ENCODE peak calls at places on chromosome 18, in five cellular contexts. One of them, this sample, is unnamed. For H3K9me3, the result is how much of the 10 kb centered on the place peaks cover.

GRCh38 chr18:49755489-49755888 is 57.8 kb downstream of the ACAA2 start:
- DNase-seq in fibroblast of lung: no peak
- DNase-seq in adrenal gland: no peak
- DNase-seq in lower lobe of right lung: no peak
- DNase-seq in uterus: no peak
- DNase-seq in this sample: no peak

GRCh38 chr18:9825571-9826073 is 60.2 kb upstream of the TXNDC2 start:
- DNase-seq in fibroblast of lung: peak
- DNase-seq in adrenal gland: peak
- DNase-seq in lower lobe of right lung: no peak
- DNase-seq in uterus: no peak
- DNase-seq in this sample: no peak

GRCh38 chr18:70158992-70159717 is 46.3 kb downstream of the RTTN start:
- DNase-seq in fibroblast of lung: no peak
- DNase-seq in adrenal gland: no peak
- DNase-seq in lower lobe of right lung: no peak
- DNase-seq in uterus: no peak
- DNase-seq in this sample: no peak

GRCh38 chr18:33611525-33612135 is 33.6 kb downstream of the ASXL3 start:
- DNase-seq in fibroblast of lung: peak
- DNase-seq in adrenal gland: no peak
- DNase-seq in lower lobe of right lung: no peak
- DNase-seq in uterus: no peak
- DNase-seq in this sample: no peak

GRCh38 chr18:59660398-59660797 is 36.8 kb downstream of the CCBE1 start:
- DNase-seq in fibroblast of lung: peak
- DNase-seq in adrenal gland: no peak
- DNase-seq in lower lobe of right lung: no peak
- DNase-seq in uterus: no peak
- DNase-seq in this sample: no peak

GRCh38 chr18:46335551-46336059 is 231.4 kb downstream of the HAUS1 start:
- DNase-seq in fibroblast of lung: no peak
- DNase-seq in adrenal gland: no peak
- DNase-seq in lower lobe of right lung: no peak
- DNase-seq in uterus: no peak
- DNase-seq in this sample: no peak

GRCh38 chr18:1014951-1015627 is 110.4 kb downstream of the ADCYAP1 start:
- DNase-seq in fibroblast of lung: no peak
- DNase-seq in adrenal gland: no peak
- DNase-seq in lower lobe of right lung: no peak
- DNase-seq in uterus: no peak
- DNase-seq in this sample: no peak

GRCh38 chr18:74282359-74283254 is 9.2 kb downstream of the CYB5A start:
- DNase-seq in fibroblast of lung: no peak
- DNase-seq in adrenal gland: no peak
- DNase-seq in lower lobe of right lung: no peak
- DNase-seq in uterus: no peak
- DNase-seq in this sample: no peak

GRCh38 chr18:57802166-57802868 is 798 bp downstream of the ATP8B1 start:
- DNase-seq in fibroblast of lung: no peak
- DNase-seq in adrenal gland: no peak
- DNase-seq in lower lobe of right lung: no peak
- DNase-seq in uterus: no peak
- DNase-seq in this sample: no peak
- H3K4me3 ChIP-seq in fibroblast of lung: peak
- H3K4me3 ChIP-seq in adrenal gland: peak
- H3K4me3 ChIP-seq in lower lobe of right lung: peak
- H3K4me3 ChIP-seq in uterus: peak
- H3K4me3 ChIP-seq in this sample: peak

GRCh38 chr18:53319628-53320027 is 904.8 kb downstream of the MBD2 start:
- DNase-seq in fibroblast of lung: no peak
- DNase-seq in adrenal gland: no peak
- DNase-seq in lower lobe of right lung: no peak
- DNase-seq in uterus: no peak
- DNase-seq in this sample: no peak

GRCh38 chr18:53322163-53322562 is 902.3 kb downstream of the MBD2 start:
- DNase-seq in fibroblast of lung: no peak
- DNase-seq in adrenal gland: no peak
- DNase-seq in lower lobe of right lung: no peak
- DNase-seq in uterus: no peak
- DNase-seq in this sample: no peak

GRCh38 chr18:53324353-53324752 is 900.1 kb downstream of the MBD2 start:
- DNase-seq in fibroblast of lung: no peak
- DNase-seq in adrenal gland: no peak
- DNase-seq in lower lobe of right lung: no peak
- DNase-seq in uterus: no peak
- DNase-seq in this sample: no peak
- H3K9me3 ChIP-seq in fibroblast of lung: under half
- H3K9me3 ChIP-seq in adrenal gland: under half
- H3K9me3 ChIP-seq in lower lobe of right lung: under half
- H3K9me3 ChIP-seq in uterus: under half
- H3K9me3 ChIP-seq in this sample: under half

GRCh38 chr18:36298113-36298701 is 694 bp downstream of the FHOD3 start:
- DNase-seq in fibroblast of lung: no peak
- DNase-seq in adrenal gland: no peak
- DNase-seq in lower lobe of right lung: no peak
- DNase-seq in uterus: no peak
- DNase-seq in this sample: no peak

GRCh38 chr18:36295880-36296301 is 1.6 kb upstream of the FHOD3 start:
- DNase-seq in fibroblast of lung: no peak
- DNase-seq in adrenal gland: no peak
- DNase-seq in lower lobe of right lung: no peak
- DNase-seq in uterus: no peak
- DNase-seq in this sample: no peak

GRCh38 chr18:36297419-36298112 is at the start of gene FHOD3:
- DNase-seq in fibroblast of lung: peak
- DNase-seq in adrenal gland: peak
- DNase-seq in lower lobe of right lung: peak
- DNase-seq in uterus: peak
- DNase-seq in this sample: peak

GRCh38 chr18:36295214-36295613 is 2.3 kb upstream of the FHOD3 start:
- DNase-seq in fibroblast of lung: no peak
- DNase-seq in adrenal gland: no peak
- DNase-seq in lower lobe of right lung: no peak
- DNase-seq in uterus: no peak
- DNase-seq in this sample: no peak

DNA sequence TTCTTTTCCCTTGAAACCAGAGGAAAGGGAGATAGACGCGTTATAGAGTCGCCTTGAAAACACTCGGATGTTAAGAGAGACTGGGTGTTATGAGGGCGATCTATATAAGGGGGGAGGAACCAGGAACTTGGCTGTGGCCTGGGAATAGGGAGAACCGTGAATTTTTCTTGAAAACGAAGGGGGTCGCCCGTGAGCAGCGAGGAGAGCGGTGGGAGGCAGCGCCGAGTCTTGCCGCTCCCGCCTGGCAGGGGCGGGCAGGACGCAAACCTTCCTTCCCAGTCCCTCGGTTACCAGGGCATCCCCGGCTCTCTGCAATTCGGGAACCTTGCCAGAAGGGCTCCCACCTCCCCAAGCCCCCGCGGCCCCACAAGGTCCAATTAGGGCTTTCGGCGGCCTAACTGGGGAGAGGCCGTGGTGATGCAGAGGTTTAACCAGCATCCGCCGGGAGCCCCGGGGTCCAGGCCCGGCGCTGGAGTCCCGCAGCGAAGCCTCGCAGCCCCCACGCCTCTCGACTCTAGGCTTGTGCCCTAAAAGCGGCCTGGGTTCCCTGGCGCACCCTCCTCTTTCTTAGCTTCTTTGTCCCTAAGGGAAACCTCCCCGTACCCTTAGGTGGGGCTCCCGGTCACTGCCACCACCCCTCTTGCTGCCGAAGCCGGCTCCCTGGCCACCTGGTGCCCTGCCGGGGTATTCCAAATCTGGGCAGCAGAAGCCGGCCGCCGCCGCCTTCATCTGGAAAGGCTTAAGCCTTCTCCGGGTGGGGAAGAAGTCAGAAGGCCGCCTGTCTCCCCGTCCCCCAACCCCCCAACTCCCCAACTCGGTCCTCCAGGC is 708 bp upstream of the FHOD3 start:
- DNase-seq in fibroblast of lung: peak
- DNase-seq in adrenal gland: peak
- DNase-seq in lower lobe of right lung: peak
- DNase-seq in uterus: peak
- DNase-seq in this sample: peak
- TF ChIP-seq CTCF in fibroblast of lung: peak
- TF ChIP-seq CTCF in adrenal gland: peak
- TF ChIP-seq CTCF in lower lobe of right lung: no peak
- TF ChIP-seq CTCF in uterus: peak
- TF ChIP-seq CTCF in this sample: peak

GRCh38 chr18:12393998-12394397 is 13.7 kb upstream of the PRELID3A start:
- DNase-seq in fibroblast of lung: no peak
- DNase-seq in adrenal gland: no peak
- DNase-seq in lower lobe of right lung: no peak
- DNase-seq in uterus: no peak
- DNase-seq in this sample: no peak

GRCh38 chr18:12394428-12394827 is 13.3 kb upstream of the PRELID3A start:
- DNase-seq in fibroblast of lung: no peak
- DNase-seq in adrenal gland: no peak
- DNase-seq in lower lobe of right lung: no peak
- DNase-seq in uterus: no peak
- DNase-seq in this sample: no peak

GRCh38 chr18:12397254-12397653 is 10.5 kb upstream of the PRELID3A start:
- DNase-seq in fibroblast of lung: no peak
- DNase-seq in adrenal gland: no peak
- DNase-seq in lower lobe of right lung: no peak
- DNase-seq in uterus: no peak
- DNase-seq in this sample: no peak

GRCh38 chr18:12391487-12392136 is 14.6 kb upstream of the AFG3L2 start:
- DNase-seq in fibroblast of lung: peak
- DNase-seq in adrenal gland: peak
- DNase-seq in lower lobe of right lung: no peak
- DNase-seq in uterus: peak
- DNase-seq in this sample: peak

DNA sequence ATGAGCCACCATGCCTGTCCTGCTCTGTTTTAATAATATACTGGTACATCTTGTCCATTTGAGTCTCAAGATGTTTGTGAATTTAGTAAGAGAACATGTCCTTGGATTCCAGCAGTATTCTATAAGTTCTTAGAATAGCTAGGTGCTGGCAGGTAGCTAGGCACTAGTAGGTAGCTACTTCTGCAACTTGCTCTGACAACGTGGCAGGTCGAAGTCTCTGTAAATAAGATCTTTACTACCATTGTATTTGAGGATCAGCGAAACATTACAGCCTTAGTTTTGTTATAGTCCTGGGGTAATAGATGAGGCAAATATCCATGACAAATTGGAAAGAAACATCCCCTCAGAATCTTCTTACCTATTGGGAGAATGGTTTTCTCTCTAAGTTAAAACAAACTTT is 14.2 kb upstream of the PRELID3A start:
- DNase-seq in fibroblast of lung: no peak
- DNase-seq in adrenal gland: no peak
- DNase-seq in lower lobe of right lung: no peak
- DNase-seq in uterus: no peak
- DNase-seq in this sample: no peak
- H3K4me3 ChIP-seq in fibroblast of lung: no peak
- H3K4me3 ChIP-seq in adrenal gland: no peak
- H3K4me3 ChIP-seq in lower lobe of right lung: no peak
- H3K4me3 ChIP-seq in uterus: no peak
- H3K4me3 ChIP-seq in this sample: no peak

GRCh38 chr18:72566327-72566726 is 22.2 kb upstream of the CBLN2 start:
- DNase-seq in fibroblast of lung: no peak
- DNase-seq in adrenal gland: no peak
- DNase-seq in lower lobe of right lung: no peak
- DNase-seq in uterus: no peak
- DNase-seq in this sample: no peak
- H3K9me3 ChIP-seq in fibroblast of lung: under half
- H3K9me3 ChIP-seq in adrenal gland: under half
- H3K9me3 ChIP-seq in lower lobe of right lung: under half
- H3K9me3 ChIP-seq in uterus: under half
- H3K9me3 ChIP-seq in this sample: under half

GRCh38 chr18:63890950-63891304 is 3.4 kb downstream of the SERPINB2 start:
- DNase-seq in fibroblast of lung: no peak
- DNase-seq in adrenal gland: no peak
- DNase-seq in lower lobe of right lung: no peak
- DNase-seq in uterus: no peak
- DNase-seq in this sample: no peak
- TF ChIP-seq CTCF in fibroblast of lung: peak
- TF ChIP-seq CTCF in adrenal gland: no peak
- TF ChIP-seq CTCF in lower lobe of right lung: no peak
- TF ChIP-seq CTCF in uterus: no peak
- TF ChIP-seq CTCF in this sample: no peak

GRCh38 chr18:36673452-36673851 is 155.3 kb downstream of the TPGS2 start:
- DNase-seq in fibroblast of lung: no peak
- DNase-seq in adrenal gland: no peak
- DNase-seq in lower lobe of right lung: no peak
- DNase-seq in uterus: no peak
- DNase-seq in this sample: no peak
- H3K4me3 ChIP-seq in fibroblast of lung: no peak
- H3K4me3 ChIP-seq in adrenal gland: no peak
- H3K4me3 ChIP-seq in lower lobe of right lung: no peak
- H3K4me3 ChIP-seq in uterus: no peak
- H3K4me3 ChIP-seq in this sample: no peak

This sample was measured in heart right ventricle.